ENCODE peak calls at places on chromosomes 6 and 20, in four cellular contexts. R, O, F and D are unnamed samples.

GRCh38 chr6:106488494-106489369 is 128.2 kb downstream of the CRYBG1 start:
- DNase-seq in R (no peak), O (no peak), F (no peak), D (no peak)

GRCh38 chr6:12522347-12522746 is 194.2 kb upstream of the PHACTR1 start:
- DNase-seq in F (no peak), R (no peak), O (peak; percentile 86), D (no peak)

GRCh38 chr6:153790048-153790447 is 249.0 kb upstream of the OPRM1 start:
- DNase-seq in R (no peak), O (peak; percentile 13), F (no peak), D (no peak)

GRCh38 chr6:106051241-106051640 is 34.9 kb upstream of the PRDM1 start:
- DNase-seq in F (no peak), O (no peak), R (no peak), D (no peak)

GRCh38 chr6:169780571-169781091 is 29.2 kb downstream of the ERMARD start:
- DNase-seq in O (peak; percentile 90), F (no peak), R (no peak), D (no peak)

GRCh38 chr20:64191002-64191401 is 26.8 kb downstream of the MYT1 start:
- DNase-seq in O (no peak), F (no peak), R (no peak), D (no peak)

GRCh38 chr6:45049188-45049843 is 278.8 kb upstream of the RUNX2 start:
- DNase-seq in F (no peak), R (no peak), O (peak; percentile 28), D (no peak)

GRCh38 chr6:5866547-5867051 is 140.1 kb downstream of the NRN1 start:
- DNase-seq in O (peak; percentile 41), F (no peak), R (no peak), D (no peak)

GRCh38 chr20:57384486-57384885 is 6.7 kb upstream of the RBM38 start:
- DNase-seq in O (no peak), F (no peak), R (no peak), D (no peak)

GRCh38 chr6:169529931-169530761 is 171.7 kb downstream of the WDR27 start:
- DNase-seq in O (peak; percentile 80), F (no peak), R (no peak), D (peak; percentile 52)

GRCh38 chr20:50580016-50580747 is 70.0 kb downstream of the PTPN1 start:
- DNase-seq in F (peak; percentile 48), R (peak; percentile 64), O (peak; percentile 41), D (peak; percentile 70)
- TF ChIP-seq POLR2A in F (no peak), R (no peak), O (no peak), D (no peak)

GRCh38 chr6:168273483-168274045 is 46.0 kb downstream of the DACT2 start:
- DNase-seq in O (no peak), R (no peak), F (no peak), D (no peak)

GRCh38 chr6:168277274-168277669 is 42.3 kb downstream of the DACT2 start:
- DNase-seq in R (no peak), O (no peak), F (no peak), D (no peak)

GRCh38 chr6:168274046-168274952 is 45.3 kb downstream of the DACT2 start:
- DNase-seq in O (no peak), R (peak; percentile 47), F (no peak), D (peak; percentile 69)

GRCh38 chr6:168276576-168277273 is 42.9 kb downstream of the DACT2 start:
- DNase-seq in R (no peak), O (no peak), F (no peak), D (no peak)

DNA sequence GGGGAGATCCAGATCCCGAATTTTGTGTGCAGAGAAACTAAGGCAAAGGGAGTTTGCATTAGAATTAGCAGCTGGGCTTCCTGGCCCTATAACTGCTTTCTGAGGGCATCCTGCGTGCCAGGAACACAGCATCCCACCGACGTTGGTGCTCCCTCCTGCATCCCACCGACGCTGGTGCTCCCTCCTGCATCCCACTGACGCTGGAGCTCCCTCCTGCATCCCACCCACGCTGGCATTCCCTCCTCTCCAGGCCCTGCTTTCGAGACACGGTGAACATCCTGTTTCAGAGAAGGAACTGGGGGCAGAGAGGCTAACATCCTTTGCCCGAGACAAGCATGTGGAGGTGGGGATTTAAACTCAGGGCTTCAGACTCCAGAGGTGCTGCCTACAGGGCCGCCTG is 44.4 kb downstream of the DACT2 start:
- DNase-seq in R (no peak), O (no peak), F (no peak), D (no peak)
- TF ChIP-seq POLR2A in R (no peak), O (no peak), F (no peak), D (no peak)

GRCh38 chr6:54335871-54336270 is 27.6 kb downstream of the TINAG start:
- DNase-seq in R (no peak), F (no peak), O (peak; percentile 99), D (no peak)
- TF ChIP-seq POLR2A in R (no peak), F (no peak), O (no peak), D (no peak)

GRCh38 chr6:31305674-31306219 is 33.9 kb upstream of the HLA-C start:
- DNase-seq in R (no peak), O (no peak), F (no peak), D (no peak)

GRCh38 chr6:31308845-31309175 is 36.9 kb upstream of the HLA-C start:
- DNase-seq in O (no peak), F (no peak), R (no peak), D (no peak)

GRCh38 chr6:31307669-31308049 is 35.8 kb upstream of the HLA-C start:
- DNase-seq in F (no peak), R (no peak), O (no peak), D (no peak)

GRCh38 chr6:31304683-31305082 is 32.8 kb upstream of the HLA-C start:
- DNase-seq in O (peak; percentile 2), R (no peak), F (no peak), D (no peak)

DNA sequence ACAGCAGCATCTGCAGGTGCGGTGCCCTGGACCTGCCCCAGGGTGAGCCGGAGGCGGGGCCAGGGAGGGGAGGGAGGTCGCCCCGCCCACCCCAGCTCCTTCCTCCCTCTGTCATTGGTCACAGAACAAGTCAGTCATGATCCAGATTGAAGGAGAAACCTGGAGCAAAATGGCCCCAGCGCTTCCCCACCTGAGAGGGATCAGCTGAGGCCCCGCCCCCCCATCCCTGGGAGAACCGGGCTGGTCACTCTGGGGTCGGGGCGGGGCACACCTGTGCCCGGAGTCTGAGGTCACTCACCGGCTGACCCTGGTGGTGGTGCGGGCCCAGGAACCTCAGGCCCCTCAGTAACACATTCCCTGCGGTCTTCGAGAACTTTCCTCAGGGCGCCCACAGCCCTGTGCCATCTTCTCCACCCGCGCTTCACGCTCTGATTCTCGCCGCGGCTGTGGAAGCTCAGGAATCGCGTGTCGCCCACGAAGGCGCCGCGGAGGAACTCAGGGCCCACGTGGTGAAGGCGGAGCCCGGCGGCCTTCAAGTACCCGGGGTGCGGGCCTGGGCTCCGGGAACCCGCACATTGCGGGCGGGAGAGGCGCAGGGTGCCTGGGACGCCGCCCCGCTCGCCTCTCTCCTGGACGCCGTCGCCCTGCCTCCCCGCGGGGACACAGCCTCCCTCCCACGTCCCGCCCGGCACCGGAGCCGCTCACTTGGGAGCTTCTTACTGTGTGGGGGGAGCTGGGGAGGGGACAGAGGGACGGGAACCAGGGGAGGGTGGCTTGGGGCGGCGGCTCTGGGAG is 36.4 kb upstream of the HLA-C start:
- DNase-seq in F (no peak), R (peak; percentile 61), O (no peak), D (peak; percentile 73)
- TF ChIP-seq POLR2A in F (no peak), R (no peak), O (no peak), D (no peak)

DNA sequence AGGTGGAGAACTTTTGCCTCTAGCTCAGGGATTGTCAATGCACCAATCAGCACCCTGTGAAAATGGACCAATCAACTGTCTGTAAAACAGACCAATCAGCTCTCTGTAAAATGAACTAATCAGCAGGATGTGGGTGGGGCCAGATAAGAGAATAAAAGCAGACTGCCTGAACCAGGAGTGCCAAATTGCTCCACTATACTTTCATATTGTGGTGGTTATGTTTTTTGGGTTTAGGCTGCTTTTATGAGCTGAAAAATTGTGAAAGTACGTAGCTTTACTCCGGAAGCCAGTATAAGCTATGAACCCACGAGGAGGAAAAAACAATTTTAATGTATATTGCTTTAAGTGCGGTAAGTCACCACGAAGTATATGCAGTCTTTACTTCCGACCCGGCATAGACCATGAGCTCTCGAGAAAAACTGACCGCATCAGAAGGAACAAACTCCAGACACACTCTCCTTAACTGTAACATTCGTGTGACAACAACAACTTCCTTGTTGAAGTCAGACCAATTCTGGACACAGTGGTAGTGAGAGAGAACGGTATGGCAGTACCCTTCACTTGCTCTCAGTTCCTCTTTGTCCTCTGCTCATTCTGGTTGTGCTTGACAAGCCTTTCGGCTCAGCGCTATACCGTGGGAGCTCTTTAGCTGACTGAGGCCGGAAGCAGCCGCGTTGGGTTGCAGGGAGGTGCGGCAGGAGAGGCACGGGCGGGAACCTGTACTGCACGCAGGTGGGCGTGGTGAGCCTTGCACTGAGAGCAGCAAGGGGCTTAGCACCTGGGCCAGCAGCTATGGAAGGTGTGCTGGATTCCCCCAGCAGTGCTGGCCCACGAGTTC is 81.9 kb upstream of the E2F3 start:
- DNase-seq in R (peak; percentile 40), F (no peak), O (no peak), D (peak; percentile 63)
- TF ChIP-seq POLR2A in R (no peak), F (no peak), O (no peak), D (peak; percentile 37)